ENCODE peak calls at places on chromosomes 6 and 20, in seven cellular contexts. U is H1, Z is GM12878, T is HepG2, J is IMR-90, N is HCT116, H is K562. K is an unnamed sample.

GRCh38 chr20:11247943-11248475 is 574.2 kb upstream of the JAG1 start:
- DNase-seq in U (no peak), Z (no peak), T (no peak), J (no peak), N (no peak), H (no peak), K (no peak)

GRCh38 chr20:36852187-36852586 is 23.8 kb upstream of the TLDC2 start:
- DNase-seq in U (no peak), Z (no peak), T (no peak), J (no peak), N (no peak), H (no peak), K (no peak)

GRCh38 chr6:72669324-72669723 is 47.5 kb downstream of the KCNQ5 start:
- DNase-seq in U (peak), Z (no peak), T (no peak), J (no peak), N (no peak), H (no peak), K (no peak)

GRCh38 chr6:138238368-138238767 is 20.1 kb upstream of the PBOV1 start:
- DNase-seq in U (no peak), Z (no peak), T (no peak), J (no peak), N (no peak), H (no peak), K (no peak)

GRCh38 chr6:137673603-137674002 is 179.4 kb upstream of the OLIG3 start:
- DNase-seq in U (no peak), Z (no peak), T (no peak), J (no peak), N (no peak), H (no peak), K (no peak)

GRCh38 chr6:89999154-89999553 is 104.9 kb downstream of the GJA10 start:
- DNase-seq in U (no peak), Z (no peak), T (no peak), J (peak), N (peak), H (peak), K (no peak)

GRCh38 chr20:16580596-16580995 is 7.3 kb upstream of the KIF16B start:
- DNase-seq in U (no peak), Z (no peak), T (no peak), J (no peak), N (no peak), H (no peak), K (no peak)

GRCh38 chr20:43840382-43841070 is 74.1 kb upstream of the TOX2 start:
- DNase-seq in U (peak), Z (no peak), T (peak), J (peak), N (peak), H (peak), K (peak)

GRCh38 chr6:35388772-35389352 is 46.5 kb downstream of the PPARD start:
- DNase-seq in U (no peak), Z (no peak), T (no peak), J (no peak), N (no peak), H (no peak), K (no peak)
- TF ChIP-seq CEBPB in U (no peak), Z (no peak), T (no peak), J (no peak), N (no peak), H (no peak), K (no peak)

GRCh38 chr6:16392010-16392409 is 153.6 kb downstream of the GMPR start:
- DNase-seq in U (no peak), Z (no peak), T (no peak), J (no peak), N (no peak), H (no peak), K (no peak)
- TF ChIP-seq CEBPB in U (no peak), Z (no peak), T (no peak), J (no peak), N (no peak), H (no peak), K (no peak)

DNA sequence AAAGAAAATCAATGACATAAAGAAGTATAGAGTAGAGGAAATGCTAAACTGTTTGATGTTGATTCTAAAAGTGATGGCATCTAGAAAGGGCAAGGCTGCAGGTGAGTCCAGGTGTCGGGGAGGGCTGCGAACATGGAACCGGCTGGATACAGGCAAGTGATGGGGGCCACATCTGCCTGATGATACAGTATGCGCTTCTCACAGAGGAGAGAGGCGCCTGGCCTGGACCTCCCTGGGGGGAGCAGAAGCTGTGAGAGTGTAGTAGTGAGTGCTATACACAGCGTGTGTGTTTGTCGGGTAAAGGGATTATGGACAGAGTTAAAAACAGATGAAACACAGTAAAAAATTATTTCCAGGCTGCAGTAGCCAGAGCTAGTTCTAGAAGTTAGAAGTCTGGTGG is 195.9 kb upstream of the ARG1 start:
- DNase-seq in U (no peak), Z (no peak), T (no peak), J (no peak), N (no peak), H (no peak), K (no peak)
- TF ChIP-seq CEBPB in U (no peak), Z (no peak), T (no peak), J (no peak), N (no peak), H (no peak), K (no peak)

DNA sequence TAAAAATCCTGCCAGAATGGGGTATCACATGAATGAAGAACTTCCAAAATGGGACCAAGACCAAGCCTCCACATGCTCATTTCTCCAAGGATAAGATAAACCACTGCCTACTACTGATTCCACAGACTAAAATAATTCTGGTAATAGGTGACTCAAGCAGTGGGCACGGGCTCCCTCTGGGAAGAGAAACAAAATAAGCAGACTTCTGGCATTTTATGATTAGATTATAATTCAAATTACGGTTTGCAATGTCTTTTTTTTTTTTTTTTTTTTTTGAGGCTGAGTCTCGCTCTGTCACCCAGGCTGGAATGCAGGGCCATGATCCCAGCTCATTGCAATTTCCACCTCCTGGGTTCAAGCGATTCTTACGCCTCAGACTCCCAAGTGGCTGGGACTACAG is 16.0 kb downstream of the UQCC1 start:
- DNase-seq in U (no peak), Z (no peak), T (no peak), J (peak), N (no peak), H (no peak), K (no peak)
- TF ChIP-seq CEBPB in U (no peak), Z (no peak), T (no peak), J (no peak), N (no peak), H (no peak), K (no peak)

DNA sequence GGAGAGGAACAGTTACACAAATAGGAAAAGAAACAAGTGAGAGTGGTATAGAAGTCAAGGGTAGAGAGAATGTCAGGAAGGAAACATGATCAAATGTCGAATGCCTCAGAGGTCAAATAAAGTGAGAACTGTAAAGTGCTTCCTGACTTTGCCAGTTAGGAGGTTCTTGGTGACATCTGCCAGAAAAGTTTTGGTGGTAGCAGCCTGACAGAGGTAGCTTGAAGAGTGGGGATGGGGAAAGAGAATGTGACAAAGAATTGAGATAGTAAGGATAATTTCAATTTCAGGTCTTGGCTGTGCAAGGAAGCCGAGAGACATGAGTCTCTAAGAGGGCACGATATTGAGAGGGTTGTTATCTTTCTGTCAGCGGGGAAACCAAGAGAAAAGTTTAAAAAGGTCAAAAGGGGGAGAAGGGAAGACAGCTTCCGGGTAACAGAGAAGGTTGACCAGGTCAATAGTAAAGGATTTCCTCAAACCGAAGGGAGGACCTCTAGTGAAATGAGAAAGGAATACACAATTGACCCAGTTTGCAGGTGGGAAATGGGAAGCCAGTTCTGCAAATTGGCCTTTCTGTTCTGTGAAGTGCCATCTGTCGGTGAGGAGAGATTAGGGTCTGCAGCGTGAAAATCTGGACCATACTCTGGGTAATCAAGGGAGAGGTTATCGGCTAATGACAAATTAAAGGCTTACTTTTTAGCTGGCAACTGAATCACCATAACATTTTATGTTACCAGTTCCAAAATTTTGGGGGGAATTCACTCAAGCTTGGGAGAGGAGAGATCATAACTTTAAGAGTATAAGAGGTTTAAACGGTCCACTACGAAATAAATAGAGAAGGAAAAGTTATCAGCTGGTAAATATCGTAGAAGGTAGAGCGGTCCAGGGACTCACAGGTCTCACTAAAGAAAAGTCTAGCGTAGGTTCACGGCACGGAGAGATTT is 973 bp upstream of the BRD2 start:
- DNase-seq in U (peak), Z (no peak), T (peak), J (peak), N (peak), H (peak), K (no peak)
- TF ChIP-seq CEBPB in U (no peak), Z (no peak), T (no peak), J (no peak), N (no peak), H (no peak), K (no peak)

GRCh38 chr6:127342296-127342945 is 988 bp downstream of the ECHDC1 start:
- DNase-seq in U (no peak), Z (no peak), T (peak), J (peak), N (no peak), H (no peak), K (peak)
- TF ChIP-seq CEBPB in U (no peak), Z (no peak), T (no peak), J (no peak), N (peak), H (no peak), K (no peak)

GRCh38 chr6:169824848-169825557 is 73.6 kb downstream of the ERMARD start:
- DNase-seq in U (peak), Z (no peak), T (no peak), J (no peak), N (no peak), H (no peak), K (no peak)
- TF ChIP-seq CEBPB in U (no peak), Z (no peak), T (no peak), J (no peak), N (no peak), H (no peak), K (no peak)

K was measured in A549.